ENCODE peak calls at places on chromosomes 4 and X, in four cellular contexts. One of them, this sample, is unnamed.

GRCh38 chr4:55312491-55313101 is 33.4 kb upstream of the SRD5A3 start:
- DNase-seq in A549: no peak
- DNase-seq in HepG2: peak; percentile 33
- DNase-seq in GM12878: no peak
- DNase-seq in this sample: peak; percentile 19

GRCh38 chrX:13087322-13088154 is 43.1 kb upstream of the FAM9C start:
- DNase-seq in A549: no peak
- DNase-seq in HepG2: no peak
- DNase-seq in GM12878: peak; percentile 99
- DNase-seq in this sample: no peak

GRCh38 chr4:25908491-25908901 is 5.5 kb upstream of the SMIM20 start:
- DNase-seq in A549: peak; percentile 54
- DNase-seq in HepG2: peak; percentile 66
- DNase-seq in GM12878: no peak
- DNase-seq in this sample: no peak

GRCh38 chrX:13398073-13398823 is 78.4 kb upstream of the ATXN3L start:
- DNase-seq in A549: peak; percentile 75
- DNase-seq in HepG2: peak; percentile 70
- DNase-seq in GM12878: no peak
- DNase-seq in this sample: no peak

GRCh38 chr4:89197920-89198319 is 86.6 kb downstream of the TIGD2 start:
- DNase-seq in A549: no peak
- DNase-seq in HepG2: no peak
- DNase-seq in GM12878: no peak
- DNase-seq in this sample: no peak

GRCh38 chr4:29588615-29589014 is 1131.6 kb upstream of the PCDH7 start:
- DNase-seq in A549: no peak
- DNase-seq in HepG2: no peak
- DNase-seq in GM12878: no peak
- DNase-seq in this sample: no peak

GRCh38 chr4:157223446-157223845 is 2.9 kb downstream of the GRIA2 start:
- DNase-seq in A549: no peak
- DNase-seq in HepG2: no peak
- DNase-seq in GM12878: no peak
- DNase-seq in this sample: no peak

GRCh38 chrX:71626576-71626975 is 8.3 kb upstream of the CXCR3 start:
- DNase-seq in A549: no peak
- DNase-seq in HepG2: no peak
- DNase-seq in GM12878: no peak
- DNase-seq in this sample: no peak

GRCh38 chr4:104727643-104728042 is 232.9 kb upstream of the CXXC4 start:
- DNase-seq in A549: no peak
- DNase-seq in HepG2: peak; percentile 6
- DNase-seq in GM12878: no peak
- DNase-seq in this sample: no peak

GRCh38 chrX:137483554-137483953 is 82.4 kb upstream of the ZIC3 start:
- DNase-seq in A549: no peak
- DNase-seq in HepG2: no peak
- DNase-seq in GM12878: no peak
- DNase-seq in this sample: no peak

GRCh38 chr4:74402692-74403460 is 37.9 kb downstream of the EREG start:
- DNase-seq in A549: no peak
- DNase-seq in HepG2: no peak
- DNase-seq in GM12878: peak; percentile 13
- DNase-seq in this sample: no peak

GRCh38 chrX:101219840-101220191 is 230 bp downstream of the DRP2 start:
- DNase-seq in A549: no peak
- DNase-seq in HepG2: no peak
- DNase-seq in GM12878: no peak
- DNase-seq in this sample: peak; percentile 20

GRCh38 chr4:150119492-150119891 is 41.2 kb downstream of the DCLK2 start:
- DNase-seq in A549: peak; percentile 20
- DNase-seq in HepG2: peak; percentile 61
- DNase-seq in GM12878: no peak
- DNase-seq in this sample: no peak

GRCh38 chr4:52750819-52751348 is 341 bp downstream of the ERVMER34-1 start:
- DNase-seq in A549: peak; percentile 7
- DNase-seq in HepG2: no peak
- DNase-seq in GM12878: no peak
- DNase-seq in this sample: no peak

GRCh38 chrX:13101439-13102139 is 57.2 kb upstream of the FAM9C start:
- DNase-seq in A549: peak; percentile 71
- DNase-seq in HepG2: no peak
- DNase-seq in GM12878: no peak
- DNase-seq in this sample: no peak

GRCh38 chr4:1541449-1542225 is 135.4 kb upstream of the NKX1-1 start:
- DNase-seq in A549: peak; percentile 10
- DNase-seq in HepG2: no peak
- DNase-seq in GM12878: no peak
- DNase-seq in this sample: no peak

GRCh38 chr4:82797591-82798081 is 960 bp downstream of the SCD5 start:
- DNase-seq in A549: no peak
- DNase-seq in HepG2: no peak
- DNase-seq in GM12878: no peak
- DNase-seq in this sample: peak; percentile 75

GRCh38 chrX:80808160-80808735 is 1.4 kb downstream of the BRWD3 start:
- DNase-seq in A549: peak; percentile 15
- DNase-seq in HepG2: peak; percentile 61
- DNase-seq in GM12878: peak; percentile 72
- DNase-seq in this sample: peak; percentile 12

GRCh38 chr4:39453738-39454137 is 5.0 kb downstream of the RPL9 start:
- DNase-seq in A549: no peak
- DNase-seq in HepG2: no peak
- DNase-seq in GM12878: no peak
- DNase-seq in this sample: no peak
- TF ChIP-seq PBX3 in A549: no peak
- TF ChIP-seq PBX3 in HepG2: no peak
- TF ChIP-seq PBX3 in GM12878: no peak
- TF ChIP-seq PBX3 in this sample: no peak

DNA sequence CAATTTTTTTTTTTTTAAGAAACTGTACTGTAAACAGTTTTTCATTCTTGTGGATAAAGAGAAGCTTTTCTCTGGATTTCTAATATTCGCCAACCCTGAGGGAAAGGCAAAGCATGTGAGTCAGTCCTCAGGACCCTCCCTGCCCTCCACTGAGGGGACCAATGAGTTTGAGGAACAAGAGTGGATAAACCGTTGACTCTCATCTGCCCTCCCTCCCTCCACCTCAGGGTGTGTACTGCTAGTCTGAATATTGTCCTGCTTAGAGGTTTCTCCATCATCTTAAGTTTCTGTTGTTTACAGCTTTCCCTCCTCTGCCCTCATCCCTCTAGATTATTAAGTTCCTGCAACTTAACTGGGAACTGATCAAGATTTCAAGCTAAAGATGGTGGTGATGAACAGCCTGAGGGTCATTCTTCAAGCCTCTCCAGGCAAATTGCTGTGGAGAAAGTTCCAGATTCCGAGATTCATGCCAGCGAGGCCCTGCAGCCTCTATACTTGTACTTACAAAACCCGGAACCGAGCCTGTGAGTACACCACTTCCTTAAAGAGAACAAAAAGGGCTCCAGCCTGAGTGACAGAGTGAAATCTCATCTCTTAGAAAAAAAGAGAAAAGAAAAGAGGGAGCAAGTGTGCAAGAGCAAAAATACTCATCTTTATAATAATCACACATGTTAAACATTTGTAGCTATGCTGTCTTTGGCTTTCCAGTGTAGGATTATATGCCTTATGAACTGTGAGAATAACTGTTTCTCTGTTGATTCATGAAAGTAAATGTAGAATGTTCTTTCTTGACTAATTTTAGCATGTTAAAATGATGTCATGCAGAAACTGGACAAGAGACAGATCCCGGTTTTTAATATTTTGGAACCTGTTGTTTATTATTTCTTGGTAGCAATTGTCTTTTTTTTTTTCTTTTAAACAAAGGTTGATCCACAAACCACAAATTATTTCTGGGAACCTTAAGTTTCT is 11.9 kb downstream of the CA5B start:
- DNase-seq in A549: no peak
- DNase-seq in HepG2: no peak
- DNase-seq in GM12878: no peak
- DNase-seq in this sample: no peak
- TF ChIP-seq PBX3 in A549: no peak
- TF ChIP-seq PBX3 in HepG2: no peak
- TF ChIP-seq PBX3 in GM12878: no peak
- TF ChIP-seq PBX3 in this sample: no peak

DNA sequence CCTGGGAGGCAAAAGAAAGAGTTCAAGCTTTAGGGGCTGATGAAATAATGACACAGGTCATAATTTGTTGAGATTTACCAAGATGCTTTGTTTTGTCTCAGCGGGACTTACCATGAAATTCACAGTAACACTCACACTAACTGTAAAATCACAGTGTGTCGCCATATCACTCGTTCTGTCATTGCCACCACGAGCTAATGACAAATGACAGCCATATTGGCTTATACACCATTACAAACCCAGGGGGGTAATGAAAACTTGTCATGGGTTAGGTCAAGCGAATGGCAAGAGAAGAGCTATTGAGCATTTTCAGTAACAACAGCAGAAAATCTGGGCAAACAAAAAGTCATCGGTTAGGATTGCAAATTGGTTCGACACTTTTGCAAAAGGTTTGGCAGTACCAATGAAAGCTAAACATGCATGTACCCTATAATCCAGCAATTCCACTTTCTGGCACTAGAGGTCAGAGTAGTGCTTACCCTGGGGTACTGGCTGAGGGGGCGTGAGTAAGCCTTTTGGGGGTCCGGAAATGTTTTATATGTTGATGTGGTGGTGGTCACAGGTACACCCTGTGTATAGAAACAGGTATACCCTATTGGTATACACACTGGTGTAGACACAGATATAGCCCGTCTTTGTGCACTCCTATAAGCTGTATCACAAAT is 83.9 kb upstream of the RAI2 start:
- DNase-seq in A549: no peak
- DNase-seq in HepG2: peak; percentile 7
- DNase-seq in GM12878: no peak
- DNase-seq in this sample: peak; percentile 15
- TF ChIP-seq PBX3 in A549: no peak
- TF ChIP-seq PBX3 in HepG2: no peak
- TF ChIP-seq PBX3 in GM12878: no peak
- TF ChIP-seq PBX3 in this sample: no peak

DNA sequence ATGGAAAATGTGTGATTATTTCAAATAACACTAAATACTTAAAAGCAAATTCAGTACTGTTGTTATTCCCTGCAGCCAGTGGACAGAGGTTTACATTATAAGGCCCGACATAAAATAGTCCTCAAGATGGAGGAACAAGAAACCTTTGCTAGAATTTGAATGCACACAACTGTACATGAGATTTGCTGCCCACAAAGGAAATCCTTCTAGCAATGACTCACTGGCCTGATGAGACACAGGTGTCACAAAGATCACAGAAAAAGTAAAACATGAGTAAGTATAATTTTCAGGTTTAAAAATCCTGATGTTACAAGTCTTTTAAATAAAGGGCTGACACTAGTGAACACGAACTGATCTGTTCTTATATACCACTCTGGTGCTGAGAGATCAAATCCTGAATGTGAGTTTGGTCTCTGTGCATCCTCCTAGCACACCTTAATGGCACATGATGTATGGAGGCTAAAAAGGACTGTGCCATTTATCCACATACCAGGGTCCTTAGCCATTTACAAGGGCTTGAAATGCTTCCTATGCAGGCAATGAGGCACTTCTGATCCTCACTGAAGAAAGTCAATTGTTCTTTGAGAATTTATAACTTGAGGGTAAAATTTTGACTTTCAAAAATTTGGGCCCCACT is 23.1 kb downstream of the MAP7D3 start:
- DNase-seq in A549: no peak
- DNase-seq in HepG2: no peak
- DNase-seq in GM12878: no peak
- DNase-seq in this sample: no peak
- TF ChIP-seq PBX3 in A549: no peak
- TF ChIP-seq PBX3 in HepG2: no peak
- TF ChIP-seq PBX3 in GM12878: no peak
- TF ChIP-seq PBX3 in this sample: no peak